ENCODE peak calls at places on chromosomes 2 and 18, in eight cellular contexts. T, P, O, J, M, B, Q and H are unnamed samples.

GRCh38 chr18:24073791-24074190 is 59.2 kb downstream of the TTC39C start:
- DNase-seq in T (no peak), P (no peak), O (no peak), J (no peak), M (no peak), B (no peak), Q (no peak), H (no peak)

GRCh38 chr2:162197095-162197825 is 45.2 kb upstream of the GCG start:
- DNase-seq in T (peak), P (no peak), O (no peak), J (no peak), M (no peak), B (no peak), Q (no peak), H (no peak)

GRCh38 chr2:239310401-239311061 is 90.3 kb downstream of the HDAC4 start:
- DNase-seq in T (no peak), P (peak), O (no peak), J (no peak), M (no peak), B (no peak), Q (no peak), H (peak)

GRCh38 chr2:142291964-142292363 is 161.1 kb upstream of the LRP1B start:
- DNase-seq in T (peak), P (no peak), O (no peak), J (no peak), M (no peak), B (no peak), Q (no peak), H (no peak)

GRCh38 chr18:50356036-50356945 is 18.6 kb upstream of the SKA1 start:
- DNase-seq in T (peak), P (no peak), O (no peak), J (no peak), M (no peak), B (peak), Q (no peak), H (peak)

GRCh38 chr18:61127714-61128485 is 205.3 kb upstream of the CDH20 start:
- DNase-seq in T (no peak), P (no peak), O (no peak), J (no peak), M (peak), B (no peak), Q (no peak), H (no peak)

GRCh38 chr2:197081294-197081693 is 154.8 kb upstream of the PGAP1 start:
- DNase-seq in T (no peak), P (no peak), O (no peak), J (no peak), M (no peak), B (no peak), Q (no peak), H (no peak)

GRCh38 chr2:151716721-151717120 is 17.6 kb downstream of the NEB start:
- DNase-seq in T (peak), P (no peak), O (no peak), J (no peak), M (no peak), B (no peak), Q (no peak), H (no peak)

GRCh38 chr2:202261531-202261930 is 4.0 kb upstream of the NOP58 start:
- DNase-seq in T (peak), P (no peak), O (no peak), J (no peak), M (no peak), B (no peak), Q (no peak), H (no peak)

GRCh38 chr2:65504201-65504600 is 71.8 kb upstream of the SPRED2 start:
- DNase-seq in T (no peak), P (no peak), O (no peak), J (no peak), M (no peak), B (no peak), Q (no peak), H (no peak)

GRCh38 chr2:106960633-106961205 is 74.8 kb upstream of the ST6GAL2 start:
- DNase-seq in T (no peak), P (no peak), O (no peak), J (no peak), M (no peak), B (no peak), Q (no peak), H (no peak)

GRCh38 chr2:64405476-64406406 is 48.2 kb upstream of the LGALSL start:
- DNase-seq in T (peak), P (peak), O (no peak), J (no peak), M (no peak), B (no peak), Q (no peak), H (peak)

GRCh38 chr2:218128781-218129478 is 3.1 kb downstream of the CXCR2 start:
- DNase-seq in T (no peak), P (no peak), O (no peak), J (no peak), M (peak), B (no peak), Q (no peak), H (no peak)